ENCODE peak calls at places on chromosomes 13 and 19, in ten cellular contexts. U is PC-3; Q is MM.1S; K is chondrocyte; J is HFFc6; F is lung; S is prostate gland; N is dorsolateral prefrontal cortex; R is CD8-positive, alpha-beta T cell; P is NB4. B is an unnamed sample.

GRCh38 chr19:588093-588742 is 1.5 kb upstream of the HCN2 start:
- DNase-seq in R (peak; percentile 36), S (peak; percentile 70), N (peak; percentile 91), U (peak; percentile 78), P (peak; percentile 77), K (no peak), F (no peak), Q (peak; percentile 52), J (peak; percentile 88), B (peak; percentile 49)

GRCh38 chr19:9910625-9911024 is 25.7 kb downstream of the OLFM2 start:
- DNase-seq in S (no peak), K (no peak), U (no peak), R (no peak), J (no peak), N (no peak), P (no peak), Q (no peak), F (no peak), B (no peak)

GRCh38 chr19:6218497-6219146 is 61.2 kb downstream of the MLLT1 start:
- DNase-seq in J (peak; percentile 68), R (peak; percentile 74), K (peak; percentile 89), Q (peak; percentile 68), P (peak; percentile 78), F (peak; percentile 92), S (peak; percentile 88), U (peak; percentile 92), N (peak; percentile 91), B (peak; percentile 71)

GRCh38 chr13:63041640-63042414 is 1626.2 kb upstream of the PCDH20 start:
- DNase-seq in U (peak; percentile 30), Q (no peak), N (no peak), P (no peak), S (no peak), R (no peak), F (no peak), K (no peak), J (no peak), B (no peak)

GRCh38 chr13:35856084-35856483 is 275.1 kb downstream of the DCLK1 start:
- DNase-seq in K (no peak), Q (no peak), J (no peak), P (no peak), N (no peak), U (no peak), R (no peak), S (no peak), F (no peak), B (no peak)

GRCh38 chr19:34215006-34215665 is 39.2 kb upstream of the GARRE1 start:
- DNase-seq in N (no peak), P (no peak), F (no peak), S (no peak), R (no peak), K (no peak), U (no peak), Q (no peak), J (no peak), B (no peak)

GRCh38 chr13:36445278-36445677 is 13.0 kb downstream of the CCNA1 start:
- DNase-seq in F (no peak), K (no peak), N (no peak), U (no peak), R (no peak), J (no peak), S (no peak), Q (no peak), P (peak; percentile 73), B (no peak)

GRCh38 chr13:87769445-87769844 is 98.3 kb downstream of the SLITRK5 start:
- DNase-seq in J (no peak), N (no peak), K (no peak), F (no peak), U (no peak), Q (no peak), R (no peak), S (no peak), P (no peak), B (no peak)

GRCh38 chr19:15913384-15913783 is 15.5 kb upstream of the CYP4F2 start:
- DNase-seq in F (no peak), Q (no peak), N (no peak), R (no peak), J (no peak), P (no peak), K (no peak), S (no peak), U (no peak), B (no peak)

GRCh38 chr19:15911599-15912237 is 13.8 kb upstream of the CYP4F2 start:
- DNase-seq in R (no peak), S (peak; percentile 35), K (no peak), J (no peak), Q (no peak), F (no peak), U (no peak), P (no peak), N (no peak), B (no peak)

GRCh38 chr19:15919243-15919642 is 15.1 kb downstream of the CYP4F11 start:
- DNase-seq in F (no peak), R (no peak), J (no peak), K (no peak), N (no peak), P (no peak), S (no peak), Q (no peak), U (no peak), B (no peak)

GRCh38 chr19:15913830-15914229 is 16.0 kb upstream of the CYP4F2 start:
- DNase-seq in Q (no peak), F (no peak), U (no peak), K (no peak), S (no peak), R (no peak), P (no peak), J (no peak), N (no peak), B (no peak)

GRCh38 chr19:15915109-15915508 is 17.2 kb upstream of the CYP4F2 start:
- DNase-seq in F (no peak), Q (no peak), U (no peak), K (no peak), R (no peak), N (no peak), P (no peak), J (no peak), S (no peak), B (no peak)
- TF ChIP-seq CTCF in F (no peak), Q (no peak), U (no peak), K (no peak), R (no peak), N (no peak), P (no peak), J (no peak), S (no peak), B (no peak)

GRCh38 chr19:3801412-3802096 is 15.4 kb upstream of the MATK start:
- DNase-seq in S (peak; percentile 53), J (no peak), U (peak; percentile 10), R (peak; percentile 57), P (no peak), N (peak; percentile 77), F (no peak), K (no peak), Q (no peak), B (no peak)

GRCh38 chr19:3793799-3794198 is 7.6 kb upstream of the MATK start:
- DNase-seq in S (no peak), U (no peak), K (no peak), N (no peak), J (no peak), R (no peak), P (no peak), F (no peak), Q (no peak), B (no peak)

GRCh38 chr19:3792114-3792513 is 5.9 kb upstream of the MATK start:
- DNase-seq in N (no peak), R (no peak), F (no peak), S (no peak), Q (no peak), U (peak; percentile 4), K (no peak), J (no peak), P (no peak), B (no peak)

GRCh38 chr19:3798137-3798536 is 12.0 kb upstream of the MATK start:
- DNase-seq in J (no peak), K (no peak), U (no peak), S (no peak), N (no peak), R (no peak), Q (no peak), P (no peak), F (no peak), B (no peak)

DNA sequence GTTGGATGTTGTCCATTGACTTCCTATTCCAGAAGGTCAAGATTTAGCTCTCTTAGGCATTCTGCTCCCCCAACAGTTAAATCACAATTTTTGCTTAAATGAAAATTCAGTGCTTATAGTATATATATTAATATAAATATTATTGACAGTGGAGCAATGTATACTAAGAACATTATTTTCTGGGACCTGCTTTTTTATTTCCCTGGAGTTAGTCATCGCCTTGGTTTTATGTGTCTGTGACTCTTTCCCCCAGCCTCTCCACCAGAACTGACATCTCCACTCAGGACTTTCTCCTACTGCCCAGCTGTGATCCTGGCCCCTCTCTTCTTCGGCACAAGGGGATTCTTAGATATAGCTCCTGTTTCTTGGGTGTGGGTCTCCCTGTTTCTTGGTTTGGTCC is 10.2 kb upstream of the MATK start:
- DNase-seq in J (no peak), K (no peak), Q (no peak), N (no peak), R (no peak), U (no peak), S (no peak), F (no peak), P (no peak), B (no peak)
- TF ChIP-seq CTCF in J (no peak), K (no peak), Q (no peak), N (no peak), R (no peak), U (no peak), S (no peak), F (no peak), P (no peak), B (no peak)

GRCh38 chr19:58366576-58367430 is 4.3 kb upstream of the ZNF497 start:
- DNase-seq in N (no peak), K (no peak), U (no peak), J (no peak), F (no peak), Q (no peak), R (no peak), P (peak; percentile 37), S (no peak), B (no peak)

GRCh38 chr19:58364127-58364526 is 1.6 kb upstream of the ZNF497 start:
- DNase-seq in N (no peak), Q (no peak), R (no peak), F (no peak), K (no peak), U (no peak), J (no peak), S (no peak), P (peak; percentile 89), B (no peak)

GRCh38 chr19:58361900-58362271 is 665 bp downstream of the ZNF497 start:
- DNase-seq in U (peak; percentile 36), F (peak; percentile 71), K (no peak), R (peak; percentile 27), S (peak; percentile 15), N (peak; percentile 46), J (no peak), Q (no peak), P (peak; percentile 78), B (no peak)

GRCh38 chr19:58357798-58358145 is 4.5 kb upstream of the A1BG start:
- DNase-seq in J (no peak), N (no peak), F (no peak), K (no peak), P (no peak), R (no peak), U (no peak), Q (no peak), S (no peak), B (no peak)

GRCh38 chr19:58362272-58362994 is at the start of gene ZNF497:
- DNase-seq in N (peak; percentile 98), J (peak; percentile 94), K (peak; percentile 98), Q (peak; percentile 43), P (peak; percentile 97), S (peak; percentile 96), R (peak; percentile 97), F (peak; percentile 97), U (peak; percentile 99), B (peak; percentile 95)
- TF ChIP-seq CTCF in N (peak; percentile 61), J (peak; percentile 27), K (peak; percentile 26), Q (no peak), P (no peak), S (peak; percentile 17), R (no peak), F (no peak), U (no peak), B (no peak)

GRCh38 chr13:49821216-49821820 is 28.8 kb upstream of the KPNA3 start:
- DNase-seq in P (peak; percentile 24), U (no peak), R (no peak), F (no peak), J (no peak), Q (no peak), S (no peak), K (no peak), N (no peak), B (no peak)
- TF ChIP-seq CTCF in P (no peak), U (peak; percentile 27), R (no peak), F (no peak), J (no peak), Q (no peak), S (no peak), K (no peak), N (no peak), B (no peak)

B was measured in mesothelial cell of epicardium.